ENCODE peak calls at places on chromosomes 4 and X, in seven cellular contexts. N is neuronal stem cell; W is activated CD8-positive, alpha-beta memory T cell treated with anti-CD3 and anti-CD28 coated beads for 48 hours; E is osteoblast; O is IMR-90; C is NCI-H1092; S is ELR. X is an unnamed sample.

GRCh38 chrX:69139516-69139915 is 25.7 kb downstream of the PJA1 start:
- DNase-seq in N (no peak), W (no peak), E (peak), O (peak), C (no peak), S (no peak), X (no peak)

GRCh38 chrX:117511379-117511778 is 605.2 kb downstream of the KLHL13 start:
- DNase-seq in N (no peak), W (no peak), E (no peak), O (no peak), C (no peak), S (no peak), X (no peak)

GRCh38 chr4:167084326-167084725 is 150.0 kb downstream of the SPOCK3 start:
- DNase-seq in N (no peak), W (no peak), E (no peak), O (no peak), C (no peak), S (no peak), X (no peak)

GRCh38 chr4:15912236-15912635 is 26.3 kb downstream of the FGFBP1 start:
- DNase-seq in N (no peak), W (no peak), E (no peak), O (no peak), C (no peak), S (no peak), X (no peak)

GRCh38 chr4:48585401-48585800 is 95.3 kb downstream of the ZAR1 start:
- DNase-seq in N (no peak), W (no peak), E (no peak), O (no peak), C (no peak), S (no peak), X (no peak)

GRCh38 chr4:153344131-153345010 is at the start of gene MND1:
- DNase-seq in N (peak), W (peak), E (peak), O (peak), C (peak), S (peak), X (peak)

GRCh38 chr4:60737858-60738257 is 462.3 kb upstream of the ADGRL3 start:
- DNase-seq in N (no peak), W (no peak), E (no peak), O (peak), C (no peak), S (peak), X (no peak)

GRCh38 chrX:13223868-13224555 is 95.8 kb downstream of the ATXN3L start:
- DNase-seq in N (no peak), W (no peak), E (peak), O (peak), C (peak), S (peak), X (no peak)

GRCh38 chr4:66606908-66607307 is 936.6 kb upstream of the EPHA5 start:
- DNase-seq in N (no peak), W (no peak), E (no peak), O (no peak), C (no peak), S (no peak), X (no peak)